ENCODE peak calls at places on chromosomes 1 and 21, in eight cellular contexts. Z is ovary, Y is breast epithelium, T is transverse colon, L is HCT116, N is prostate gland, I is stomach, H is adrenal gland. S is an unnamed sample.

GRCh38 chr1:185789846-185790735 is 55.9 kb downstream of the HMCN1 start:
- DNase-seq in Y (no peak), L (no peak), Z (no peak), H (no peak), N (no peak), T (no peak), I (no peak), S (no peak)

GRCh38 chr21:32411366-32412161 is 942 bp upstream of the EVA1C start:
- DNase-seq in H (peak; percentile 95), L (no peak), Z (peak; percentile 92), I (peak; percentile 97), Y (peak; percentile 85), T (peak; percentile 95), N (peak; percentile 93), S (peak; percentile 93)

GRCh38 chr1:201500670-201501120 is 6.2 kb downstream of the CSRP1 start:
- DNase-seq in L (no peak), Z (no peak), T (no peak), Y (peak; percentile 72), I (no peak), N (peak; percentile 55), H (no peak), S (peak; percentile 73)

GRCh38 chr1:228927947-228928898 is 192.9 kb downstream of the RHOU start:
- DNase-seq in L (no peak), N (no peak), Z (no peak), H (no peak), I (no peak), T (no peak), Y (no peak), S (no peak)

GRCh38 chr1:92459871-92460320 is 26.8 kb downstream of the GFI1 start:
- DNase-seq in H (no peak), Y (no peak), I (no peak), Z (no peak), N (no peak), L (no peak), T (no peak), S (no peak)

GRCh38 chr1:14567056-14567455 is 31.4 kb upstream of the KAZN start:
- DNase-seq in Z (no peak), I (no peak), H (no peak), N (no peak), L (peak; percentile 8), T (no peak), Y (no peak), S (no peak)

GRCh38 chr1:243939167-243939848 is 89.3 kb upstream of the AKT3 start:
- DNase-seq in T (no peak), I (no peak), N (no peak), L (no peak), H (no peak), Z (no peak), Y (no peak), S (no peak)

GRCh38 chr1:205344010-205344808 is 12.5 kb downstream of the KLHDC8A start:
- DNase-seq in Y (no peak), L (no peak), Z (no peak), H (no peak), N (no peak), I (peak; percentile 66), T (peak; percentile 45), S (no peak)

DNA sequence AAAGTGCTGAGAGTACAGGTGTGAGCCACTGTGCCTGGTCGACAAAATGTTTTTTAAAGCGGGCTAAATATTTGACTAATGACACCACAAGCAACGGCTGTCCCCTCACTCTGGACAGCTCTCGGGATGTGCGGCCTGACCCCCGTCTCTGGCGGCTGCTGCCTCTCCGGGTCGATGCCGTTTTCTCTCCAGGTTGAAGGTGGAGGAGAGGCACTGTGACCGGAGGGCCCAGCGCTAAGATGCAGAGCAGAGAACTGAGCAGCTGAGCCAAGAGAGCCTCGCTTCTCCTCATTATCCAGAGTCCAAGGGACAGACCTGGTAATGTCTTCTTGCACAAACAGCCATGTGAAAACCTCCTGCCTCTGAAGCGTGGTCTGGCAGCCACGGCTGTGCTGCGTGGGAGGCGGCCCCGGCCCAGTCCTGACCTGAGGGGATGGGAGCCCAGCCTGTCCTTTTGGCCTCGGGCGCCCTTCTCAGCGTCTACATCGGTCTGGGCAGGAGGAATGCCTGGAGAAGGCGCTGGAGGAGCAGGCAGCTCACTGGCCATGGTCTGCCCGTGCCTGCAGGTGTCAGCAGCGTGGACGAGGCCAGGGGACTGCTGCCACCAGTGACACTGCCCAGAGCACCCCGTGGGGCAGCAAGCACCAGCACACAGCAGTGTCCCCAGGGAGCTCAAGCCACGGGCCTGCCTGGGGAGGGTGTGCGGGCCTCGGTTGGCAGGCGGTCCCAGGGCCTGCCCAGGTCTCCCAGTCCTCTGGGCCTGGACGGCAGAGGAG is 10.3 kb downstream of the MORN1 start:
- DNase-seq in Y (no peak), H (no peak), L (no peak), T (peak; percentile 7), I (no peak), Z (peak; percentile 33), N (no peak), S (peak; percentile 77)
- TF ChIP-seq POLR2A in Y (no peak), H (no peak), L (no peak), T (no peak), I (no peak), Z (no peak), N (no peak), S (no peak)

GRCh38 chr1:223123238-223123976 is 19.6 kb downstream of the TLR5 start:
- DNase-seq in N (peak; percentile 28), L (peak; percentile 59), T (peak; percentile 67), I (peak; percentile 71), Z (peak; percentile 73), Y (peak; percentile 47), H (peak; percentile 85), S (peak; percentile 67)
- H3K4me3 ChIP-seq in N (no peak overlapping the region), L (peak overlapping the region; percentile 42), T (no peak overlapping the region), I (peak overlapping the region; percentile 22), Z (peak overlapping the region; percentile 25), Y (peak overlapping the region; percentile 44), H (no peak overlapping the region), S (peak overlapping the region; percentile 9)

GRCh38 chr1:181040284-181040865 is 6.6 kb downstream of the MR1 start:
- DNase-seq in L (no peak), T (peak; percentile 57), H (no peak), Y (no peak), Z (no peak), I (no peak), N (no peak), S (no peak)
- TF ChIP-seq CTCF in L (no peak), T (no peak), H (no peak), Y (no peak), Z (no peak), I (no peak), N (no peak), S (no peak)

GRCh38 chr21:45330851-45331261 is 43.2 kb upstream of the POFUT2 start:
- DNase-seq in Y (no peak), H (no peak), L (no peak), Z (peak; percentile 28), N (no peak), T (no peak), I (no peak), S (no peak)

GRCh38 chr21:45331521-45332257 is 44.0 kb upstream of the POFUT2 start:
- DNase-seq in Z (peak; percentile 35), T (no peak), H (no peak), L (no peak), I (no peak), Y (no peak), N (no peak), S (no peak)

GRCh38 chr21:45333583-45334121 is 46.0 kb upstream of the POFUT2 start:
- DNase-seq in I (no peak), L (no peak), H (no peak), T (no peak), N (no peak), Z (peak; percentile 23), Y (no peak), S (no peak)

GRCh38 chr21:45332981-45333582 is 45.4 kb upstream of the POFUT2 start:
- DNase-seq in N (no peak), H (no peak), I (no peak), Z (peak; percentile 19), Y (no peak), L (no peak), T (no peak), S (no peak)

GRCh38 chr21:45332415-45332814 is 44.7 kb upstream of the POFUT2 start:
- DNase-seq in N (no peak), T (no peak), H (no peak), Y (no peak), I (no peak), L (no peak), Z (peak; percentile 11), S (no peak)
- TF ChIP-seq POLR2A in N (no peak), T (no peak), H (no peak), Y (no peak), I (no peak), L (no peak), Z (no peak), S (no peak)

GRCh38 chr1:43935711-43936427 is 2.3 kb downstream of the ARTN start:
- DNase-seq in I (peak; percentile 48), N (peak; percentile 58), T (peak; percentile 75), H (no peak), Y (no peak), Z (no peak), L (no peak), S (no peak)
- H3K4me3 ChIP-seq in I (peak overlapping the region; percentile 60), N (peak overlapping the region; percentile 47), T (peak overlapping the region; percentile 40), H (no peak overlapping the region), Y (peak overlapping the region; percentile 56), Z (peak overlapping the region; percentile 39), L (no peak overlapping the region), S (peak overlapping the region; percentile 34)

GRCh38 chr1:54488065-54488750 is 59.8 kb upstream of the ACOT11 start:
- DNase-seq in I (peak; percentile 94), H (peak; percentile 97), N (peak; percentile 89), L (peak; percentile 73), T (peak; percentile 95), Y (peak; percentile 92), Z (peak; percentile 96), S (peak; percentile 95)
- TF ChIP-seq CTCF in I (peak; percentile 9), H (peak; percentile 37), N (peak; percentile 38), L (no peak), T (no peak), Y (peak; percentile 25), Z (peak; percentile 55), S (peak; percentile 38)

DNA sequence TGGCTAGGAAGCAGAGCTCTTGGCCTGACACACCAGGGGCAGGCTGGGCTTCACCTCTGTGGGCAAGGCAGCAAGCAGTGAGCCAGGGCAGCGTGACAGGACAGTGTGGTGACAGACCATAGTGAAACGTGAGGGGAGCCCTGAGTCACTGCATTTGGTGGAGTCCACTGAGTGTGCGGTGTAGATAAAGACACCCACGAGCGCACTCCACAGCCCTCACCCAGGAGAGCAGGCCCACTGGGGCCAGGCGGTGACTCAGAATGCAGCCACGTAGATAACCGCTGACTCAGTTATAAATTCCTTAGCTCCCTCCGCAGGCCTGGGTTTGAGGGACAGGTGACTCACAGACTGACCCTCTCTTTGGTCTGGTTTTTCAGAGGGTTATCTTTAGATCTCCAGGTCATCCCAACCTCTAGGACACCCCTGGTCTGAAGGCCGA is 90.1 kb upstream of the TSPAN2 start:
- DNase-seq in I (no peak), T (no peak), H (peak; percentile 90), Y (no peak), L (peak; percentile 81), Z (no peak), N (no peak), S (no peak)
- TF ChIP-seq POLR2A in I (no peak), T (no peak), H (no peak), Y (no peak), L (no peak), Z (no peak), N (no peak), S (no peak)

S was measured in uterus.